ENCODE peak calls at places on chromosome 1, in four cellular contexts. K is esophagus squamous epithelium; J is stimulated activated CD8-positive, alpha-beta memory T cell treated with anti-CD3 and anti-CD28 coated beads, Interleukin-15, amount 100 ng/mL, for 24 hours; B is NCI-H1694. V is an unnamed sample.

GRCh38 chr1:45302505-45303331 is 24.0 kb upstream of the HPDL start:
- DNase-seq in K (no peak), J (no peak), B (no peak), V (no peak)

GRCh38 chr1:86714561-86715244 is 10.3 kb downstream of the SH3GLB1 start:
- DNase-seq in K (no peak), J (no peak), B (no peak), V (no peak)

GRCh38 chr1:55015731-55016620 is 17.2 kb downstream of the BSND start:
- DNase-seq in K (no peak), J (no peak), B (no peak), V (no peak)

GRCh38 chr1:47978486-47978885 is 18.7 kb downstream of the TRABD2B start:
- DNase-seq in K (no peak), J (no peak), B (no peak), V (no peak)

GRCh38 chr1:119631433-119632102 is 16.5 kb downstream of the ZNF697 start:
- DNase-seq in K (no peak), J (no peak), B (peak), V (peak)

GRCh38 chr1:169550294-169550693 is 36.0 kb downstream of the F5 start:
- DNase-seq in K (no peak), J (no peak), B (peak), V (no peak)

GRCh38 chr1:214026985-214027384 is 39.2 kb downstream of the PROX1 start:
- DNase-seq in K (no peak), J (no peak), B (no peak), V (no peak)

GRCh38 chr1:199403421-199404116 is 623.9 kb upstream of the NR5A2 start:
- DNase-seq in K (no peak), J (no peak), B (no peak), V (no peak)

GRCh38 chr1:46520063-46520911 is 30.7 kb downstream of the DMBX1 start:
- DNase-seq in K (no peak), J (no peak), B (no peak), V (no peak)

GRCh38 chr1:52927219-52928082 is at the start of gene SCP2:
- DNase-seq in K (no peak), J (peak), B (peak), V (peak)

GRCh38 chr1:222627232-222627631 is 9.3 kb downstream of the MIA3 start:
- DNase-seq in K (no peak), J (no peak), B (no peak), V (no peak)